ENCODE peak calls at places on chromosomes 13 and 19, in eight cellular contexts. Z is WERI-Rb-1, I is fibroblast of lung, J is Peyer's patch, U is lower lobe of right lung, P is psoas muscle, V is uterus, G is endothelial cell of umbilical vein. E is an unnamed sample.

GRCh38 chr13:73754727-73755292 is 379.4 kb downstream of the KLF12 start:
- DNase-seq in J (no peak), U (no peak), Z (peak; percentile 20), G (peak; percentile 79), I (peak; percentile 73), V (no peak), P (no peak), E (no peak)

GRCh38 chr19:10268077-10268476 is 2.8 kb upstream of the ICAM1 start:
- DNase-seq in I (no peak), J (no peak), Z (no peak), P (no peak), U (no peak), G (peak; percentile 37), V (no peak), E (no peak)

GRCh38 chr19:15400521-15401396 is 18.0 kb downstream of the AKAP8L start:
- DNase-seq in I (no peak), P (peak; percentile 82), U (no peak), G (no peak), J (no peak), V (no peak), Z (no peak), E (no peak)

GRCh38 chr19:13096968-13097330 is 5.7 kb downstream of the LYL1 start:
- DNase-seq in Z (no peak), V (no peak), G (no peak), U (no peak), I (no peak), P (no peak), J (no peak), E (no peak)

GRCh38 chr13:78762825-78763224 is 103.9 kb upstream of the OBI1 start:
- DNase-seq in Z (no peak), P (no peak), I (no peak), J (no peak), V (no peak), G (peak; percentile 46), U (no peak), E (no peak)

GRCh38 chr13:55361141-55361540 is 1779.6 kb upstream of the PRR20A start:
- DNase-seq in I (peak; percentile 34), P (no peak), U (no peak), G (no peak), V (no peak), J (no peak), Z (no peak), E (no peak)

GRCh38 chr19:5484398-5485285 is 29.4 kb downstream of the ZNRF4 start:
- DNase-seq in I (peak; percentile 9), Z (no peak), G (no peak), V (no peak), P (no peak), U (no peak), J (no peak), E (no peak)

GRCh38 chr13:108214511-108215383 is 589 bp downstream of the LIG4 start:
- DNase-seq in U (peak; percentile 46), I (no peak), J (no peak), G (no peak), Z (peak; percentile 50), V (peak; percentile 16), P (peak; percentile 57), E (peak; percentile 11)

GRCh38 chr19:44869728-44870470 is 21.2 kb upstream of the TOMM40 start:
- DNase-seq in I (peak; percentile 70), G (peak; percentile 75), U (peak; percentile 73), Z (no peak), J (no peak), V (no peak), P (peak; percentile 65), E (no peak)

GRCh38 chr19:33388817-33389573 is 15.5 kb downstream of the CEBPG start:
- DNase-seq in J (peak; percentile 46), U (no peak), V (peak; percentile 43), G (no peak), P (peak; percentile 86), Z (no peak), I (no peak), E (no peak)

GRCh38 chr13:24660023-24660806 is 20.0 kb upstream of the ATP12A start:
- DNase-seq in P (no peak), G (no peak), V (no peak), I (no peak), J (no peak), U (no peak), Z (no peak), E (no peak)

GRCh38 chr13:42478531-42479156 is 95.3 kb upstream of the TNFSF11 start:
- DNase-seq in I (peak; percentile 68), J (no peak), G (peak; percentile 26), U (no peak), V (no peak), Z (no peak), P (no peak), E (no peak)

GRCh38 chr19:33302175-33302973 is at the start of gene CEBPA:
- DNase-seq in P (peak; percentile 93), J (peak; percentile 91), G (peak; percentile 60), I (peak; percentile 77), Z (peak; percentile 84), V (peak; percentile 87), U (peak; percentile 92), E (peak; percentile 88)

GRCh38 chr19:12782424-12783225 is 7.3 kb upstream of the HOOK2 start:
- DNase-seq in Z (peak; percentile 87), G (peak; percentile 96), I (peak; percentile 85), U (peak; percentile 94), P (peak; percentile 93), J (peak; percentile 88), V (peak; percentile 90), E (peak; percentile 93)

DNA sequence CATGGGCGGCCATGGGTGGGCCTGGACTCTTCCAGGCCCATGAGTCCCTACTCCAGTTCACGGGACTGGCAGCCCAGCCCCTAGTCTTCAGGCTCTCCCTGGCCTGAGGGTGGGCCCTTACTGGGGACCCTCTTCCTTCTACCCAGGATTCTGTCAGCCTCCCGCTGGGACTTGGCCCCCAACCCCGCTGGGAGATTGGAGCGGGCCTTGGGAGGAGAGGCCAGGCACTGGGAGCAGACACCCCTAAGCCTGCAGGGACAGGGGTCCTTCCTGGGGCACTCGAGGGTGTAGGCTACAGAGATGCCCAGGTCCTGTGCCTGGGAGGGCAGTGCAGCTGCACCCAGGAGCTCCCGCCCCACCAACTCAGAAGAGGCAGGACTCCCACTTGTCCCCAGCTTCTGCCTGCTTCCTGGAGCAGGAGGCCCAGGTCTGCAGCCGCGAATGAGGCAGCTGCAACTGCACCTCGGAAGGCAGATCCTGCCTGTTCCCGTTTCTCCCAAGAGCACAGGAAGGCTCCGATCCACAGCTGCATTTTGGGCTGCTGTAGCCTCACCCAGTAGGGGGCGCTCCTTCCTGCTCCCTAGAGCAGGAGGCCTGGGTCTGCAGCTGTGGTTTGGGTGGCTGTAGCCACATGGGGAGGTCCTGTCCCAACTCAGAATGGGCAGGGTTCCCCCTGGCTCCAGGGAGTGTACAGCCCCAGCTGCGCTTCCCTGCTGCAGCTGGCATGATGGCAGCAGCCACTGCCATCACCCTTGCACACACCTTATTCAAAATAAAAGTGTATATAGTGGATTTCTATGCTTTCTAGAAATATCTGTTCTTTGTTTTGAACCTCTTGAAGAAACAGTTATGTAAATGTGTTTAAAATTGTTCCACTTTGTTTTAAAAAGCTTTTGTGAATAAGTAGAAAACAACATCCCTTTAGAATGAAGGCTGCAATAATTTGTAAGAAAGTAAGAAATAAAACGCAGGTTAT is 46.8 kb downstream of the TEX26 start:
- DNase-seq in J (no peak), P (no peak), G (peak; percentile 5), V (no peak), I (no peak), Z (peak; percentile 41), U (peak; percentile 66), E (peak; percentile 12)
- TF ChIP-seq CTCF in J (peak; percentile 39), P (peak; percentile 25), G (peak; percentile 50), V (no peak), I (peak; percentile 50), Z (peak; percentile 75), U (peak; percentile 59), E (peak; percentile 92)

GRCh38 chr19:17555929-17556813 is 722 bp downstream of the COLGALT1 start:
- DNase-seq in J (peak; percentile 78), I (peak; percentile 75), G (peak; percentile 55), P (peak; percentile 80), U (peak; percentile 88), V (peak; percentile 55), Z (peak; percentile 81), E (peak; percentile 60)

GRCh38 chr19:17556995-17557394 is 1.5 kb downstream of the COLGALT1 start:
- DNase-seq in V (no peak), G (no peak), U (no peak), P (no peak), I (no peak), Z (no peak), J (no peak), E (no peak)

GRCh38 chr19:17555480-17555928 is at the start of gene COLGALT1:
- DNase-seq in J (peak; percentile 99), G (peak; percentile 94), U (peak; percentile 100), P (peak; percentile 99), I (peak; percentile 96), Z (peak; percentile 98), V (peak; percentile 98), E (peak; percentile 97)

GRCh38 chr19:17553256-17553655 is 2.2 kb upstream of the COLGALT1 start:
- DNase-seq in J (no peak), I (peak; percentile 96), V (peak; percentile 76), Z (no peak), U (no peak), G (peak; percentile 99), P (peak; percentile 84), E (no peak)

GRCh38 chr19:17554968-17555479 is 425 bp upstream of the COLGALT1 start:
- DNase-seq in I (no peak), J (no peak), U (no peak), V (no peak), Z (no peak), P (no peak), G (no peak), E (no peak)
- H3K4me3 ChIP-seq in I (peak overlapping the region; percentile 55), J (peak overlapping the region; percentile 84), U (peak overlapping the region; percentile 87), V (peak overlapping the region; percentile 76), Z (peak overlapping the region; percentile 44), P (peak overlapping the region; percentile 91), G (no peak overlapping the region), E (peak overlapping the region; percentile 64)

DNA sequence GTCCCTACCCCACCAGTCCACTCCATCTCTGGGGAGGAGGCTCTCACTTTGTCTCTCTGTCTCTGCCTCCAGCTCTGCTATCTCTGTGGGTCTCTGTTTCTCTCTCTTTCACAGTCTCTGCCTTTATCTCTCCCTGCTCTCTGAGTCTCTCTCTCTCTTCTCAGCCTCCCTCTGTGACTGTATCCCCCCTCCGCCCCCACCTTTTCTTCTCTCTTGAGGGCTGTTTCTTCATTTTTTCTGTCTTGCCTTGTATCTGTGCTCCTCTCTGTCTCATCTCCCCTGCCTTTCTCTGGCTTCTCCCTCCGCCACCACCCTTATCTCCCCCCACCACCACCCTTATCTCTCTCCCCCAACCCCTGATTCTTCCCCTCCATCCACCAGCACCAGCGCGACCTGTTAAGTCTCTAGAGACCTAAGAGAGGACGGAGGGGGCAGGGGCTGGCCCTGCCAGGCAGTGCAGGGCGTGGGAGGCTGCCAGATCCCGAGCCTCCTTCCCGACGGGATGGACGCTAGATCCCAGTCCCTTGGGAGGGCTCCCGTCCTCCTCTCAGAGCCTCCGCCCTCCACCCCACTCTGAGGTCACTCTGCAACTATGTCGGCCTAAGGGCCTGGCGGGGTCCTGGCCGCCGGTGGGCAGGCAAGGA is 1.0 kb downstream of the AXL start:
- DNase-seq in Z (no peak), P (peak; percentile 79), J (no peak), U (no peak), G (no peak), I (peak; percentile 70), V (peak; percentile 66), E (no peak)
- H3K27me3 ChIP-seq in Z (no peaks in the 10 kb centered on the region), P (peaks cover 10% of the 10 kb centered on the region), J (no peaks in the 10 kb centered on the region), U (peaks cover 4% of the 10 kb centered on the region), G (no peaks in the 10 kb centered on the region), I (no peaks in the 10 kb centered on the region), V (no peaks in the 10 kb centered on the region), E (peaks cover 4% of the 10 kb centered on the region)

GRCh38 chr13:64446372-64446771 is 2783.8 kb downstream of the PCDH9 start:
- DNase-seq in G (no peak), U (no peak), I (no peak), Z (no peak), P (no peak), V (no peak), J (no peak), E (no peak)
- TF ChIP-seq CTCF in G (peak; percentile 21), U (no peak), I (peak; percentile 40), Z (no peak), P (no peak), V (no peak), J (no peak), E (no peak)

GRCh38 chr13:44373601-44374347 is at the start of gene SERP2:
- DNase-seq in U (no peak), I (peak; percentile 46), Z (no peak), J (peak; percentile 59), P (peak; percentile 62), G (no peak), V (peak; percentile 60), E (no peak)
- H3K4me3 ChIP-seq in U (peak within 1 kb of the TSS; percentile 62), I (peak within 1 kb of the TSS; percentile 56), Z (no peak within 1 kb of the TSS), J (peak within 1 kb of the TSS; percentile 44), P (peak within 1 kb of the TSS; percentile 80), G (peak within 1 kb of the TSS; percentile 43), V (peak within 1 kb of the TSS; percentile 45), E (no peak within 1 kb of the TSS)

E was measured in GM06990.